ENCODE peak calls at places on chromosomes 3 and 15, in ten cellular contexts. O is Caco-2; S is stimulated activated CD4-positive, alpha-beta T cell treated with anti-CD3 and anti-CD28 coated beads, Interleukin-4, amount 100 ng/mL, for 48 hours; C is hippocampal formation; E is activated B cell treated with CpG ODN at 0.5 μM for 24 hours; I is activated CD4-positive, CD25-positive, alpha-beta regulatory T cell; D is hypothalamus; F is GM20000; K is uterus; N is body of pancreas. H is an unnamed sample.
A peak's percentile ranks its signal among the peaks of the same experiment; 100 is the strongest.

GRCh38 chr3:16290007-16290826 is 25.2 kb downstream of the OXNAD1 start:
- DNase-seq in O (peak; percentile 50), S (no peak), C (peak; percentile 38), E (no peak), I (peak; percentile 27), D (peak; percentile 43), F (peak; percentile 27), K (peak; percentile 67), N (peak; percentile 28), H (no peak)

GRCh38 chr3:99962703-99963102 is 145.0 kb downstream of the CMSS1 start:
- DNase-seq in O (no peak), S (no peak), C (no peak), E (no peak), I (no peak), D (no peak), F (no peak), K (no peak), N (no peak), H (no peak)

GRCh38 chr3:169430687-169431404 is 232.7 kb downstream of the MECOM start:
- DNase-seq in O (no peak), S (no peak), C (no peak), E (no peak), I (no peak), D (no peak), F (no peak), K (peak; percentile 29), N (peak; percentile 56), H (no peak)

GRCh38 chr3:174356596-174356995 is 502.5 kb upstream of the NAALADL2 start:
- DNase-seq in O (no peak), S (no peak), C (no peak), E (no peak), I (no peak), D (no peak), F (no peak), K (no peak), N (no peak), H (no peak)

GRCh38 chr15:44227584-44227983 is 32.5 kb upstream of the FRMD5 start:
- DNase-seq in O (no peak), S (no peak), C (no peak), E (no peak), I (no peak), D (no peak), F (no peak), K (no peak), N (no peak), H (no peak)

GRCh38 chr3:47194994-47195393 is 31.1 kb upstream of the SETD2 start:
- DNase-seq in O (no peak), S (no peak), C (no peak), E (no peak), I (no peak), D (no peak), F (no peak), K (no peak), N (no peak), H (no peak)

GRCh38 chr15:80384442-80384841 is 19.7 kb upstream of the ARNT2 start:
- DNase-seq in O (no peak), S (no peak), C (no peak), E (no peak), I (no peak), D (no peak), F (no peak), K (no peak), N (no peak), H (no peak)

GRCh38 chr3:72158639-72159005 is 373.7 kb upstream of the PROK2 start:
- DNase-seq in O (no peak), S (no peak), C (no peak), E (no peak), I (no peak), D (no peak), F (no peak), K (no peak), N (no peak), H (no peak)

GRCh38 chr3:53134631-53135232 is 4.5 kb upstream of the RFT1 start:
- DNase-seq in O (peak; percentile 74), S (peak; percentile 56), C (peak; percentile 42), E (peak; percentile 60), I (peak; percentile 27), D (peak; percentile 29), F (peak; percentile 82), K (peak; percentile 35), N (peak; percentile 96), H (peak; percentile 58)

GRCh38 chr15:41501191-41501917 is 7.7 kb downstream of the ITPKA start:
- DNase-seq in O (no peak), S (no peak), C (no peak), E (peak; percentile 40), I (no peak), D (no peak), F (peak; percentile 71), K (no peak), N (no peak), H (no peak)

GRCh38 chr15:42595641-42596240 is 20.3 kb downstream of the STARD9 start:
- DNase-seq in O (no peak), S (no peak), C (no peak), E (no peak), I (no peak), D (no peak), F (no peak), K (no peak), N (no peak), H (no peak)

GRCh38 chr15:90762109-90762508 is 45.0 kb downstream of the BLM start:
- DNase-seq in O (no peak), S (no peak), C (no peak), E (no peak), I (no peak), D (peak; percentile 29), F (no peak), K (peak; percentile 23), N (peak; percentile 23), H (no peak)

GRCh38 chr3:180870008-180870733 is 42.3 kb upstream of the FXR1 start:
- DNase-seq in O (peak; percentile 18), S (no peak), C (no peak), E (no peak), I (no peak), D (no peak), F (no peak), K (peak; percentile 21), N (peak; percentile 29), H (no peak)

GRCh38 chr15:88748651-88749050 is 54.6 kb upstream of the ACAN start:
- DNase-seq in O (no peak), S (no peak), C (no peak), E (no peak), I (no peak), D (no peak), F (no peak), K (no peak), N (no peak), H (no peak)

GRCh38 chr3:162770556-162770955 is 1273.9 kb downstream of the OTOL1 start:
- DNase-seq in O (no peak), S (no peak), C (no peak), E (no peak), I (no peak), D (no peak), F (no peak), K (no peak), N (no peak), H (no peak)

GRCh38 chr3:38707730-38708129 is 58.2 kb upstream of the SCN5A start:
- DNase-seq in O (no peak), S (no peak), C (no peak), E (no peak), I (no peak), D (no peak), F (no peak), K (no peak), N (no peak), H (peak; percentile 23)

GRCh38 chr3:46127503-46127902 is 80.6 kb downstream of the CCR1 start:
- DNase-seq in O (peak; percentile 44), S (no peak), C (no peak), E (no peak), I (no peak), D (no peak), F (no peak), K (no peak), N (no peak), H (no peak)

GRCh38 chr15:35087759-35088158 is 2.7 kb upstream of the NANOGP8 start:
- DNase-seq in O (no peak), S (no peak), C (no peak), E (no peak), I (no peak), D (no peak), F (no peak), K (no peak), N (no peak), H (no peak)

GRCh38 chr15:23069496-23070166 is 30.3 kb upstream of the TUBGCP5 start:
- DNase-seq in O (peak; percentile 22), S (no peak), C (no peak), E (no peak), I (no peak), D (no peak), F (no peak), K (no peak), N (no peak), H (peak; percentile 20)

GRCh38 chr3:127042634-127043033 is 59.7 kb downstream of the PLXNA1 start:
- DNase-seq in O (no peak), S (no peak), C (no peak), E (no peak), I (no peak), D (no peak), F (no peak), K (no peak), N (peak; percentile 3), H (no peak)

GRCh38 chr3:150227839-150228238 is 180.3 kb upstream of the TSC22D2 start:
- DNase-seq in O (peak; percentile 53), S (peak; percentile 11), C (peak; percentile 41), E (no peak), I (no peak), D (peak; percentile 54), F (peak; percentile 47), K (no peak), N (peak; percentile 44), H (peak; percentile 36)

GRCh38 chr3:10395196-10395595 is 74.3 kb upstream of the SEC13 start:
- DNase-seq in O (no peak), S (no peak), C (no peak), E (no peak), I (no peak), D (no peak), F (no peak), K (no peak), N (no peak), H (no peak)

GRCh38 chr3:101216710-101217457 is 103.5 kb downstream of the IMPG2 start:
- DNase-seq in O (no peak), S (no peak), C (no peak), E (no peak), I (no peak), D (no peak), F (no peak), K (peak; percentile 81), N (no peak), H (no peak)

GRCh38 chr3:184145120-184145524 is 10.0 kb downstream of the EIF2B5 start:
- DNase-seq in O (peak; percentile 64), S (no peak), C (peak; percentile 13), E (no peak), I (peak; percentile 12), D (no peak), F (no peak), K (peak; percentile 37), N (peak; percentile 66), H (peak; percentile 49)

GRCh38 chr3:32307591-32307990 is 69.1 kb downstream of the CMTM8 start:
- DNase-seq in O (no peak), S (no peak), C (no peak), E (no peak), I (no peak), D (no peak), F (no peak), K (no peak), N (peak; percentile 38), H (no peak)

GRCh38 chr15:78209646-78210348 is 24.6 kb downstream of the ACSBG1 start:
- DNase-seq in O (no peak), S (no peak), C (no peak), E (no peak), I (no peak), D (no peak), F (no peak), K (no peak), N (peak; percentile 84), H (no peak)

GRCh38 chr3:71064288-71064975 is 519.1 kb downstream of the FOXP1 start:
- DNase-seq in O (peak; percentile 70), S (no peak), C (peak; percentile 60), E (peak; percentile 64), I (peak; percentile 64), D (no peak), F (peak; percentile 51), K (peak; percentile 44), N (peak; percentile 51), H (peak; percentile 20)

H was measured in HuH-7.